ENCODE peak calls at places on chromosomes 16 and 17, in eight cellular contexts. Q is foreskin fibroblast, K is osteoblast, D is AG10803, C is GM23248, U is left ventricle myocardium inferior, O is Peyer's patch, W is HFF-Myc. X is an unnamed sample.

GRCh38 chr17:48037036-48037881 is at the start of gene COPZ2:
- DNase-seq in Q (peak), O (no peak), W (no peak), C (peak), D (peak), U (peak), K (peak), X (no peak)

GRCh38 chr17:41437769-41438168 is 3.0 kb downstream of the KRT38 start:
- DNase-seq in U (no peak), C (no peak), Q (peak), W (no peak), O (no peak), K (no peak), D (no peak), X (no peak)

GRCh38 chr17:841313-841712 is 59.2 kb downstream of the MRM3 start:
- DNase-seq in U (no peak), D (no peak), C (no peak), K (peak), O (peak), W (no peak), Q (no peak), X (no peak)

GRCh38 chr16:78654929-78655328 is 555.5 kb downstream of the WWOX start:
- DNase-seq in Q (no peak), K (no peak), C (no peak), U (no peak), D (no peak), W (no peak), O (no peak), X (no peak)

GRCh38 chr16:67951485-67951884 is 7.6 kb upstream of the LCAT start:
- DNase-seq in W (no peak), C (no peak), D (no peak), K (no peak), O (no peak), Q (no peak), U (peak), X (no peak)

GRCh38 chr16:19307587-19308241 is 22.2 kb downstream of the CLEC19A start:
- DNase-seq in O (no peak), D (no peak), C (no peak), K (no peak), U (no peak), Q (no peak), W (no peak), X (no peak)

GRCh38 chr17:1294157-1294717 is 14.8 kb downstream of the TRARG1 start:
- DNase-seq in W (no peak), C (no peak), K (peak), Q (no peak), D (no peak), O (no peak), U (no peak), X (no peak)

GRCh38 chr16:48608452-48608851 is 1.5 kb downstream of the N4BP1 start:
- DNase-seq in O (no peak), C (peak), U (no peak), K (peak), W (no peak), D (peak), Q (peak), X (no peak)

GRCh38 chr17:40341808-40342574 is 22.5 kb downstream of the GJD3 start:
- DNase-seq in K (peak), U (peak), C (peak), Q (peak), W (no peak), O (peak), D (peak), X (no peak)

GRCh38 chr16:27389272-27389961 is 12.6 kb upstream of the IL21R start:
- DNase-seq in W (no peak), D (no peak), Q (no peak), K (no peak), C (no peak), O (no peak), U (no peak), X (no peak)

GRCh38 chr17:63855185-63855584 is 12.7 kb upstream of the SMARCD2 start:
- DNase-seq in K (no peak), Q (no peak), O (no peak), D (no peak), C (no peak), W (no peak), U (no peak), X (no peak)

GRCh38 chr17:36002631-36003030 is 1.3 kb upstream of the CCL15 start:
- DNase-seq in U (no peak), O (no peak), D (no peak), W (no peak), Q (no peak), K (no peak), C (no peak), X (no peak)

GRCh38 chr16:23914935-23915549 is 79.3 kb downstream of the PRKCB start:
- DNase-seq in K (no peak), Q (no peak), U (no peak), C (no peak), W (no peak), O (no peak), D (no peak), X (no peak)

GRCh38 chr17:83182620-83183063 is 103.2 kb downstream of the METRNL start:
- DNase-seq in K (peak), O (peak), U (no peak), C (peak), W (no peak), Q (no peak), D (no peak), X (no peak)

GRCh38 chr16:5302372-5303114 is 204.9 kb upstream of the EEF2KMT start:
- DNase-seq in U (no peak), D (no peak), C (no peak), Q (no peak), O (no peak), W (no peak), K (no peak), X (no peak)

GRCh38 chr17:65584604-65585521 is 23.4 kb upstream of the AXIN2 start:
- DNase-seq in Q (peak), C (peak), O (no peak), U (peak), D (peak), W (peak), K (no peak), X (no peak)

GRCh38 chr17:44907696-44908470 is 7.4 kb downstream of the GFAP start:
- DNase-seq in K (peak), W (no peak), O (no peak), D (peak), U (no peak), Q (no peak), C (no peak), X (no peak)

GRCh38 chr16:376817-377418 is 4.9 kb downstream of the PGAP6 start:
- DNase-seq in O (no peak), D (no peak), K (no peak), C (no peak), Q (no peak), W (no peak), U (no peak), X (no peak)

GRCh38 chr17:61405686-61406542 is 6.3 kb downstream of the TBX2 start:
- DNase-seq in C (no peak), O (peak), W (no peak), Q (peak), K (peak), U (peak), D (no peak), X (no peak)

GRCh38 chr16:3458852-3459361 is 15.4 kb downstream of the NAA60 start:
- DNase-seq in Q (peak), C (peak), K (peak), D (peak), O (no peak), W (no peak), U (no peak), X (no peak)

GRCh38 chr17:74491645-74492044 is 25.2 kb downstream of the CD300A start:
- DNase-seq in D (no peak), U (no peak), O (no peak), Q (no peak), W (no peak), C (no peak), K (no peak), X (no peak)

GRCh38 chr17:61735807-61736206 is 127.5 kb downstream of the BRIP1 start:
- DNase-seq in U (no peak), D (no peak), C (no peak), W (no peak), O (no peak), Q (no peak), K (no peak), X (no peak)

GRCh38 chr16:70478912-70479341 is 24.5 kb downstream of the FCSK start:
- DNase-seq in O (no peak), U (peak), D (peak), C (no peak), K (peak), W (no peak), Q (peak), X (no peak)

GRCh38 chr16:20675488-20676267 is 21.8 kb downstream of the ACSM1 start:
- DNase-seq in C (peak), D (peak), W (no peak), U (no peak), Q (no peak), K (no peak), O (peak), X (no peak)

GRCh38 chr17:834136-834535 is 52.0 kb downstream of the MRM3 start:
- DNase-seq in Q (no peak), C (no peak), K (no peak), O (no peak), U (no peak), W (no peak), D (no peak), X (no peak)

GRCh38 chr16:4534151-4534790 is 4.3 kb downstream of the CDIP1 start:
- DNase-seq in D (no peak), U (no peak), Q (no peak), O (no peak), W (no peak), K (peak), C (no peak), X (no peak)

GRCh38 chr17:35998018-35998545 is 3.3 kb downstream of the CCL15 start:
- DNase-seq in O (no peak), U (no peak), K (no peak), Q (no peak), C (no peak), W (no peak), D (no peak), X (no peak)

GRCh38 chr17:6894206-6894528 is 62.6 kb upstream of the TEKT1 start:
- DNase-seq in Q (peak), K (peak), D (no peak), C (peak), U (no peak), W (no peak), O (no peak), X (no peak)

GRCh38 chr16:15482068-15482747 is 47.8 kb downstream of the BMERB1 start:
- DNase-seq in Q (peak), W (peak), K (peak), O (peak), C (peak), U (peak), D (peak), X (peak)

GRCh38 chr17:50139950-50140885 is 10.3 kb upstream of the SAMD14 start:
- DNase-seq in W (no peak), C (peak), O (peak), D (peak), U (peak), K (peak), Q (peak), X (no peak)

GRCh38 chr17:79003661-79004411 is 5.7 kb downstream of the CANT1 start:
- DNase-seq in C (no peak), U (no peak), O (no peak), W (no peak), K (peak), D (no peak), Q (no peak), X (no peak)

GRCh38 chr16:89881368-89881730 is 8.0 kb downstream of the TCF25 start:
- DNase-seq in D (no peak), C (no peak), U (no peak), Q (no peak), W (no peak), K (no peak), O (no peak), X (no peak)

GRCh38 chr17:8397636-8398035 is at the start of gene RNF222:
- DNase-seq in C (no peak), Q (no peak), D (no peak), U (no peak), W (no peak), K (no peak), O (no peak), X (no peak)

GRCh38 chr16:31148281-31148728 is 1.6 kb downstream of the PRSS36 start:
- DNase-seq in K (peak), C (no peak), U (no peak), D (no peak), W (no peak), Q (no peak), O (peak), X (no peak)

GRCh38 chr16:85828166-85828565 is 28.7 kb downstream of the COX4I1 start:
- DNase-seq in C (no peak), O (peak), D (no peak), U (no peak), K (no peak), Q (no peak), W (no peak), X (no peak)

GRCh38 chr16:85826686-85827247 is 27.3 kb downstream of the COX4I1 start:
- DNase-seq in K (no peak), D (no peak), Q (no peak), W (no peak), C (no peak), O (peak), U (no peak), X (no peak)

GRCh38 chr16:85829266-85829665 is 29.8 kb downstream of the COX4I1 start:
- DNase-seq in U (no peak), C (no peak), W (no peak), K (no peak), Q (no peak), O (peak), D (no peak), X (no peak)

GRCh38 chr16:85832578-85833539 is 33.4 kb downstream of the COX4I1 start:
- DNase-seq in O (peak), Q (no peak), U (no peak), W (no peak), C (no peak), K (no peak), D (no peak), X (no peak)

DNA sequence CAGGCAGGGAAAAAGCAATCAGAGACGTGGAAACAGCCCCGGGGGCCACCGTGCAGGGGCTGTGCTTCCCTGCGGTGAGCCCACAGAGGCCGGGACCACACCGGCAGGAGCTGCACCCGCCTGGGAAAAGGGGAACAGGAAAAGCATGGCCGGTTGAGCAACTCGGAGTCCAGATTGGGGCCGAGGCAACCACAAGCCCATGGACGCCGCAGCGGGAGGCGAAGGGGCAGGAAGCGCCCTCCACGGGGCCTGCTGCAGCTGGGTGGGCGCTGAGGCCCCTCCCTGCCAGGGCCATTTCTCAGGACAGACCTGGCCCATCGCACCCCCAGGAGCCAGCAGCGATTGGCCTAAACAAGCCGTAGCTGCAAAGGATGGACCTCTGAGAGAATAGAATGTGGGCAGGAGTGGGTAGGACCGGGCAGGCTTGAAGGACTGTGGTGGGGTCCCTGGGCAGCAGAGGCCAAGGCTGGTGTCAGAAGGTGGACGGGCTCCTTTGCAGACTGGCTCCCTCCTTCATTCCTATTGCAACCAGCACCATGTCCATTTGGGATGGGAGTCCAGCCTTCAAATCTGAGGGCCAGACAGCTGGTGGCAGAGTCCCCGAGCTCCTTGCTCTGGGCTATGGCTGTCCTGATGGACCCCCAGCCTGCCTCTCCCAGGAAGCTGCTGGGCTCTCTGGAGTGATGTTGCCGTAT is 30.4 kb downstream of the COX4I1 start:
- DNase-seq in K (no peak), C (no peak), U (peak), D (no peak), O (peak), W (no peak), Q (no peak), X (no peak)
- H3K4me3 ChIP-seq in K (no peak), C (no peak), U (no peak), D (no peak), O (no peak), W (no peak), Q (no peak), X (no peak)

GRCh38 chr17:3796110-3796821 is 4.7 kb downstream of the ITGAE start:
- DNase-seq in Q (no peak), U (no peak), K (peak), O (peak), C (no peak), W (no peak), D (no peak), X (no peak)
- H3K4me3 ChIP-seq in Q (no peak), U (no peak), K (no peak), O (no peak), C (no peak), W (no peak), D (no peak), X (no peak)

GRCh38 chr17:68325961-68326360 is 34.7 kb downstream of the ARSG start:
- DNase-seq in D (no peak), Q (no peak), K (no peak), C (no peak), W (no peak), U (no peak), O (no peak), X (no peak)

GRCh38 chr17:68324654-68325336 is 33.5 kb downstream of the ARSG start:
- DNase-seq in C (no peak), D (no peak), O (no peak), Q (no peak), K (no peak), U (no peak), W (no peak), X (no peak)

GRCh38 chr17:68327823-68328557 is 36.7 kb downstream of the ARSG start:
- DNase-seq in D (no peak), Q (no peak), C (no peak), O (no peak), W (no peak), K (peak), U (no peak), X (no peak)

GRCh38 chr17:68328676-68329075 is 37.4 kb downstream of the ARSG start:
- DNase-seq in D (no peak), U (no peak), C (no peak), W (no peak), O (no peak), K (no peak), Q (no peak), X (no peak)

DNA sequence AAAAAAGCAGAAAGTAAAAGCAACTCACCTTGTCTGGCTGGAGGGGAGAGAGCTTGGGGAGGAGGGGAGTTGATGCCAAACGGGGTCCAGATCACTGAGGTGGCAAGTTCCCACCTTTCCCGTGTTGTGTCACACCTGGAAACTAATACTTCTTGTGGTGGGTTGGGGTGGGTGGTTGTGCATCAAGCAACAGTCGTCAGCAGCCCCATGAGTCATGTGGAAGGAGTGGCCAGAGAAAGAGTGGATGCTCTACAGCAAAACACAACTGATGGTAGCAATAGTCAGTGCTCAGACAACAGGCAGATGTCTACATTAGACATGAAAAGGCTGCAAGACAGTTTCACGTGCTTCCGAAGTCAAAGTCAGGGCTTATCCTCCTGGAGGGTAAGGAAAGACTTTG is 35.4 kb downstream of the ARSG start:
- DNase-seq in O (no peak), U (no peak), K (peak), Q (peak), D (no peak), W (no peak), C (peak), X (no peak)
- H3K4me3 ChIP-seq in O (no peak), U (no peak), K (no peak), Q (no peak), D (no peak), W (no peak), C (no peak), X (no peak)

GRCh38 chr17:31560836-31561235 is 169.4 kb downstream of the RAB11FIP4 start:
- DNase-seq in U (no peak), O (no peak), D (peak), Q (peak), K (peak), W (no peak), C (peak), X (no peak)

GRCh38 chr17:31561469-31562412 is 170.3 kb downstream of the RAB11FIP4 start:
- DNase-seq in D (peak), K (peak), O (no peak), W (no peak), U (no peak), C (peak), Q (peak), X (no peak)

GRCh38 chr17:31562447-31562846 is 171.0 kb downstream of the RAB11FIP4 start:
- DNase-seq in D (no peak), K (no peak), Q (peak), O (no peak), C (no peak), U (no peak), W (no peak), X (no peak)

GRCh38 chr17:31558748-31559646 is 167.5 kb downstream of the RAB11FIP4 start:
- DNase-seq in Q (peak), O (peak), W (peak), U (peak), C (peak), D (peak), K (peak), X (no peak)

DNA sequence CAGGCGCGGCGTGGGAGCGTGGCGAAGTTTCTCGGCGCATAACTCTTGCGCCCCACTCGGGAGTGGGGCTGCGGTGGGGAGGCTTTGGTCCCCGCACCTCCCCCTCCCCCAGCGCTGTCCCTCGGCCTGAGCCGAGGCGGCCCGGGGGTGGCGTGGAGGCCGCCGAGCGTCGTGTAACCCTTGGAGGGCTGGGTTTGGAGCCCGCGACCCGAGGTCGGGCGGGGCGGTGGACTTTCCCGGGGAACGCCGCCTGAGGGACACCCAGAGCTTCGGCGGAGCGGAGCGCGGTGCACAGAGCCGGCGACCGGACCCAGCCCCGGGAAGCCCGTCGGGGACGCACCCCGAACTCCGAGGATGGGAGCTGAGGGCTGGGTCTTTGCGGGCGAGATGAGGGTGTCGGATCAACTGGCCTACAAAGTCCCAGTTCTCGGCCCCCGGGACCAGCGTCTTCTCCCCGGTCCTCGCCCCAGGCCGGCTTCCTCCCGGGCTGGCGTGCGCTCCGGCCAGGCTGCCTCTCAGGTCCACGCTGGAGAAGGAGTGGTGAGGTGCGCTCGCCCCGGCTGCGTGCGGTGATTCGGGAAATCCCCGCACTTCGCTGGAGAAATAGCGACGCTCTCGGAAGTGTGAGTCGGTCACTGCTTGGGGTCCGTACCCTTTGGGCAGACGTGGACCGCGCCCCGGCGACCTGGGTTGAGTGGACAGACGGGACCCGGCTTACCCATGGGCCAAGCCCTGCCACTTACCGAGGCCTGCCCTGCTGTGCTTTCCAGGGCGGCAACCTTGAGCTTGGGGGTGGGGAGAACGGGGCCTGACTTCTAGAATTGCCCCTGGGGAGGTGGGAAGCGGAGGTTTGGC is 168.4 kb downstream of the RAB11FIP4 start:
- DNase-seq in K (peak), Q (peak), U (no peak), W (no peak), D (no peak), O (peak), C (peak), X (no peak)
- H3K4me3 ChIP-seq in K (peak), Q (peak), U (peak), W (peak), D (peak), O (peak), C (peak), X (peak)

X was measured in skeletal muscle cell.